ENCODE peak calls at places on chromosomes 6 and 20, in eight cellular contexts. A is GM12878, Z is pancreas, O is adrenal gland, K is tibial artery, F is astrocyte, D is lung, Y is psoas muscle. J is an unnamed sample.

GRCh38 chr6:83609248-83609647 is 96.9 kb downstream of the PRSS35 start:
- DNase-seq in A (no peak), Z (no peak), O (no peak), K (no peak), F (no peak), D (no peak), Y (no peak), J (no peak)

GRCh38 chr6:134493789-134494188 is 175.9 kb upstream of the SGK1 start:
- DNase-seq in A (no peak), Z (no peak), O (no peak), K (no peak), F (no peak), D (no peak), Y (no peak), J (peak; percentile 29)

GRCh38 chr6:19478992-19479391 is 358.2 kb upstream of the ID4 start:
- DNase-seq in A (no peak), Z (no peak), O (no peak), K (no peak), F (peak; percentile 73), D (no peak), Y (no peak), J (peak; percentile 54)

GRCh38 chr20:37547912-37548311 is 20.2 kb upstream of the BLCAP start:
- DNase-seq in A (no peak), Z (no peak), O (no peak), K (no peak), F (no peak), D (no peak), Y (no peak), J (no peak)

GRCh38 chr6:63706630-63707029 is 71.0 kb downstream of the PHF3 start:
- DNase-seq in A (no peak), Z (no peak), O (no peak), K (no peak), F (no peak), D (no peak), Y (no peak), J (no peak)

GRCh38 chr6:18388252-18388651 is 1.1 kb downstream of the RNF144B start:
- DNase-seq in A (no peak), Z (no peak), O (no peak), K (no peak), F (no peak), D (no peak), Y (no peak), J (no peak)

GRCh38 chr6:5280926-5281325 is 19.6 kb downstream of the FARS2 start:
- DNase-seq in A (no peak), Z (no peak), O (no peak), K (no peak), F (no peak), D (no peak), Y (no peak), J (no peak)

GRCh38 chr6:128179890-128180440 is 279.1 kb upstream of the THEMIS start:
- DNase-seq in A (no peak), Z (no peak), O (no peak), K (no peak), F (no peak), D (no peak), Y (no peak), J (no peak)

GRCh38 chr6:136614350-136614749 is 64.1 kb upstream of the MAP7 start:
- DNase-seq in A (no peak), Z (no peak), O (no peak), K (no peak), F (no peak), D (no peak), Y (no peak), J (no peak)
- H3K4me1 ChIP-seq in A (no peaks in the 10 kb centered on the region), Z (peaks cover 19% of the 10 kb centered on the region), O (peaks cover 33% of the 10 kb centered on the region), K (peaks cover 17% of the 10 kb centered on the region), F (peaks cover 19% of the 10 kb centered on the region), D (peaks cover 8% of the 10 kb centered on the region), Y (no peaks in the 10 kb centered on the region), J (peaks cover 11% of the 10 kb centered on the region)

GRCh38 chr6:40778186-40778585 is 191.0 kb upstream of the LRFN2 start:
- DNase-seq in A (no peak), Z (no peak), O (no peak), K (no peak), F (peak; percentile 23), D (no peak), Y (no peak), J (no peak)

GRCh38 chr6:40778918-40779317 is 191.8 kb upstream of the LRFN2 start:
- DNase-seq in A (no peak), Z (peak; percentile 42), O (no peak), K (no peak), F (no peak), D (no peak), Y (no peak), J (no peak)

GRCh38 chr6:40780626-40781025 is 193.5 kb upstream of the LRFN2 start:
- DNase-seq in A (no peak), Z (no peak), O (no peak), K (no peak), F (no peak), D (no peak), Y (no peak), J (no peak)

GRCh38 chr6:40779399-40779798 is 192.2 kb upstream of the LRFN2 start:
- DNase-seq in A (no peak), Z (no peak), O (no peak), K (no peak), F (peak; percentile 58), D (no peak), Y (no peak), J (peak; percentile 73)

GRCh38 chr6:40774932-40775331 is 187.8 kb upstream of the LRFN2 start:
- DNase-seq in A (no peak), Z (no peak), O (no peak), K (no peak), F (no peak), D (no peak), Y (no peak), J (no peak)
- TF ChIP-seq CTCF in A (no peak), Z (no peak), O (no peak), K (no peak), F (no peak), D (no peak), Y (no peak), J (no peak)

GRCh38 chr6:47098570-47098993 is 56.5 kb upstream of the ADGRF1 start:
- DNase-seq in A (no peak), Z (no peak), O (peak; percentile 40), K (peak; percentile 55), F (no peak), D (no peak), Y (no peak), J (peak; percentile 88)

GRCh38 chr6:47096233-47096887 is 54.2 kb upstream of the ADGRF1 start:
- DNase-seq in A (no peak), Z (no peak), O (no peak), K (no peak), F (no peak), D (no peak), Y (no peak), J (no peak)

GRCh38 chr6:47094351-47094925 is 52.3 kb upstream of the ADGRF1 start:
- DNase-seq in A (no peak), Z (peak; percentile 29), O (no peak), K (no peak), F (peak; percentile 39), D (no peak), Y (no peak), J (no peak)

GRCh38 chr6:47093169-47093568 is 51.0 kb upstream of the ADGRF1 start:
- DNase-seq in A (no peak), Z (no peak), O (no peak), K (no peak), F (no peak), D (no peak), Y (no peak), J (no peak)

GRCh38 chr6:47097092-47097945 is 55.2 kb upstream of the ADGRF1 start:
- DNase-seq in A (peak; percentile 3), Z (peak; percentile 52), O (peak; percentile 55), K (peak; percentile 63), F (peak; percentile 57), D (peak; percentile 63), Y (peak; percentile 59), J (peak; percentile 88)
- H3K27ac ChIP-seq in A (no peak overlapping the region), Z (no peak overlapping the region), O (no peak overlapping the region), K (no peak overlapping the region), F (no peak overlapping the region), D (no peak overlapping the region), Y (no peak overlapping the region), J (peak overlapping the region; percentile 13)

GRCh38 chr20:31681128-31681727 is 41.4 kb downstream of the BCL2L1 start:
- DNase-seq in A (no peak), Z (no peak), O (no peak), K (no peak), F (no peak), D (no peak), Y (no peak), J (no peak)

GRCh38 chr20:31682927-31683326 is 39.7 kb downstream of the BCL2L1 start:
- DNase-seq in A (no peak), Z (no peak), O (no peak), K (no peak), F (no peak), D (no peak), Y (no peak), J (no peak)

GRCh38 chr20:31680286-31681127 is 42.2 kb downstream of the BCL2L1 start:
- DNase-seq in A (no peak), Z (no peak), O (no peak), K (no peak), F (no peak), D (no peak), Y (no peak), J (no peak)

GRCh38 chr20:31682352-31682751 is 40.3 kb downstream of the BCL2L1 start:
- DNase-seq in A (no peak), Z (no peak), O (no peak), K (no peak), F (no peak), D (no peak), Y (no peak), J (no peak)

DNA sequence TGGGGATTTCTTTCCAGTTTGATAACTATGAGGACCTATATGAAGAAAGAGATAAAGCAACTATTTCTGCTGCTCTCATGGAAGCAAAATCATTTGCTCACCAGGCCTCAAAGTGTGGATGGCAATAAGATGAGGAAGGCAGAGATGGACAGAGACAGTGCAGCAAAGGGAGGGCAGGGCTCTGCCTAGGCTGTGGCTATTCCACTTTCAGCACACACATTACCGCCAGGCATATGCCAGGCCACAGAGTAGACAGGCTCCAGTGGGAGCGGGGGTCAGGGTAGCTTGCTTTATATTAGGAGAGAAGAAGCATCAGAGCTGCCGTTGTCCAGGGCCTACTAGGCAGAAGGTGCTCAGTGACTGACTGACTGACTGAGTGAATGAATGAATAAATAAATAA is 40.9 kb downstream of the BCL2L1 start:
- DNase-seq in A (no peak), Z (no peak), O (no peak), K (no peak), F (no peak), D (no peak), Y (no peak), J (no peak)
- H3K4me1 ChIP-seq in A (peaks cover 32% of the 10 kb centered on the region), Z (peaks cover 30% of the 10 kb centered on the region), O (peaks cover 61% of the 10 kb centered on the region), K (peaks cover 94% of the 10 kb centered on the region), F (peaks cover 17% of the 10 kb centered on the region), D (peaks cover 29% of the 10 kb centered on the region), Y (peaks cover 45% of the 10 kb centered on the region), J (peaks cover 21% of the 10 kb centered on the region)

GRCh38 chr20:46689082-46689753 is at the start of gene TP53RK:
- DNase-seq in A (peak; percentile 97), Z (peak; percentile 93), O (peak; percentile 99), K (peak; percentile 99), F (peak; percentile 100), D (peak; percentile 99), Y (peak; percentile 99), J (peak; percentile 99)
- TF ChIP-seq CTCF in A (no peak), Z (no peak), O (no peak), K (peak; percentile 65), F (no peak), D (no peak), Y (peak; percentile 45), J (peak; percentile 43)